ENCODE peak calls at places on chromosomes 11 and 22, in ten cellular contexts. D is right lobe of liver, O is spleen, K is A549, C is prostate gland, M is IMR-90, Z is testis, X is sigmoid colon, S is Peyer's patch, A is GM12878. Q is an unnamed sample.
A peak's percentile ranks its signal among the peaks of the same experiment; 100 is the strongest.

GRCh38 chr11:65575568-65576231 is at the start of gene EHBP1L1:
- DNase-seq in M (peak; percentile 28), C (no peak), S (peak; percentile 91), O (peak; percentile 95), A (peak; percentile 70), X (peak; percentile 88), Z (peak; percentile 45), K (peak; percentile 68), D (peak; percentile 82), Q (peak; percentile 71)

GRCh38 chr11:32184057-32185055 is 93.5 kb downstream of the RCN1 start:
- DNase-seq in M (no peak), Z (no peak), O (no peak), S (no peak), A (no peak), X (no peak), C (no peak), D (no peak), K (no peak), Q (no peak)

GRCh38 chr11:75280227-75280671 is 39.7 kb downstream of the TPBGL start:
- DNase-seq in D (peak; percentile 76), X (peak; percentile 89), O (peak; percentile 90), A (peak; percentile 16), S (peak; percentile 88), M (peak; percentile 66), Z (peak; percentile 89), C (peak; percentile 65), K (peak; percentile 93), Q (peak; percentile 78)

GRCh38 chr11:130897262-130898182 is 18.8 kb downstream of the SNX19 start:
- DNase-seq in K (no peak), O (no peak), S (peak; percentile 53), M (peak; percentile 99), C (peak; percentile 72), X (peak; percentile 96), Z (peak; percentile 76), A (no peak), D (peak; percentile 87), Q (peak; percentile 89)

GRCh38 chr11:95301497-95301896 is 70.5 kb upstream of the SESN3 start:
- DNase-seq in O (no peak), D (no peak), C (no peak), K (no peak), S (no peak), Z (no peak), M (no peak), A (no peak), X (no peak), Q (peak; percentile 24)

GRCh38 chr11:62538470-62539237 is 8.0 kb downstream of the AHNAK start:
- DNase-seq in O (no peak), M (no peak), A (no peak), S (no peak), X (no peak), K (no peak), Z (no peak), C (no peak), D (no peak), Q (no peak)

GRCh38 chr11:8934735-8935478 is 2.2 kb upstream of the C11orf16 start:
- DNase-seq in O (no peak), D (no peak), M (peak; percentile 90), Z (no peak), K (no peak), X (no peak), C (no peak), S (no peak), A (no peak), Q (no peak)

GRCh38 chr11:109527496-109527895 is 105.5 kb downstream of the C11orf87 start:
- DNase-seq in K (no peak), Z (no peak), O (no peak), X (no peak), A (no peak), D (no peak), M (peak; percentile 16), C (no peak), S (no peak), Q (no peak)

GRCh38 chr22:31278643-31279326 is 13.5 kb downstream of the PIK3IP1 start:
- DNase-seq in D (peak; percentile 91), M (no peak), K (no peak), A (no peak), O (no peak), X (peak; percentile 58), C (no peak), Z (no peak), S (peak; percentile 74), Q (no peak)

GRCh38 chr11:1111545-1112212 is 37.0 kb downstream of the MUC2 start:
- DNase-seq in O (peak; percentile 46), C (no peak), A (no peak), X (peak; percentile 57), D (peak; percentile 43), Z (no peak), K (no peak), S (no peak), M (no peak), Q (no peak)

GRCh38 chr22:31661851-31662667 is at the start of gene PISD:
- DNase-seq in O (peak; percentile 98), K (peak; percentile 88), A (peak; percentile 89), C (peak; percentile 96), X (peak; percentile 97), Z (peak; percentile 98), D (peak; percentile 96), M (peak; percentile 91), S (peak; percentile 99), Q (peak; percentile 95)

GRCh38 chr11:122843281-122844150 is 5.2 kb downstream of the CRTAM start:
- DNase-seq in A (no peak), C (no peak), O (no peak), Z (no peak), S (peak; percentile 70), K (no peak), M (no peak), D (no peak), X (no peak), Q (no peak)

GRCh38 chr22:10961043-10961860 is 4566.7 kb upstream of the OR11H1 start:
- DNase-seq in C (no peak), M (no peak), Z (no peak), D (no peak), K (no peak), X (no peak), A (no peak), S (peak; percentile 45), O (peak; percentile 78), Q (no peak)

GRCh38 chr11:76236092-76237026 is 30.1 kb upstream of the WNT11 start:
- DNase-seq in C (peak; percentile 50), S (peak; percentile 76), A (no peak), K (peak; percentile 90), X (peak; percentile 86), O (peak; percentile 89), D (peak; percentile 62), M (peak; percentile 33), Z (peak; percentile 74), Q (no peak)

GRCh38 chr22:35618427-35619223 is 1.5 kb upstream of the MB start:
- DNase-seq in X (no peak), M (no peak), D (no peak), A (no peak), K (no peak), Z (no peak), O (no peak), C (no peak), S (no peak), Q (no peak)

GRCh38 chr22:49577168-49578060 is 250.3 kb downstream of the BRD1 start:
- DNase-seq in C (no peak), O (peak; percentile 78), M (no peak), X (peak; percentile 45), K (no peak), D (no peak), S (peak; percentile 28), A (no peak), Z (peak; percentile 7), Q (no peak)

GRCh38 chr11:95764267-95764898 is 25.2 kb downstream of the FAM76B start:
- DNase-seq in X (no peak), M (peak; percentile 67), Z (no peak), K (peak; percentile 13), O (no peak), D (no peak), A (no peak), C (no peak), S (no peak), Q (no peak)

GRCh38 chr22:22687638-22688500 is 43.5 kb downstream of the GGTLC2 start:
- DNase-seq in S (peak; percentile 80), A (no peak), K (no peak), D (no peak), X (no peak), O (no peak), M (peak; percentile 65), C (no peak), Z (peak; percentile 78), Q (no peak)

GRCh38 chr22:35630891-35631290 is 13.8 kb upstream of the MB start:
- DNase-seq in M (no peak), O (peak; percentile 44), C (no peak), D (no peak), A (no peak), Z (no peak), S (no peak), X (peak; percentile 49), K (no peak), Q (no peak)

GRCh38 chr22:40855960-40856512 is 403 bp downstream of the ST13 start:
- DNase-seq in X (peak; percentile 69), D (peak; percentile 67), S (no peak), M (peak; percentile 18), Z (no peak), C (peak; percentile 11), A (no peak), K (no peak), O (peak; percentile 90), Q (no peak)
- TF ChIP-seq CTCF in X (no peak), D (no peak), S (no peak), M (no peak), Z (no peak), C (no peak), A (no peak), K (no peak), O (no peak), Q (no peak)

GRCh38 chr11:67365756-67366384 is 7.5 kb downstream of the CLCF1 start:
- DNase-seq in C (no peak), K (no peak), A (no peak), D (no peak), X (no peak), S (no peak), M (no peak), Z (no peak), O (no peak), Q (peak; percentile 52)
- TF ChIP-seq POLR2A in C (no peak), K (no peak), A (no peak), D (no peak), X (no peak), S (no peak), M (no peak), Z (no peak), O (no peak), Q (no peak)

GRCh38 chr11:69362315-69362714 is 68.4 kb downstream of the MYEOV start:
- DNase-seq in C (no peak), Z (peak; percentile 10), A (no peak), X (no peak), O (no peak), D (no peak), S (no peak), K (no peak), M (no peak), Q (no peak)
- TF ChIP-seq CTCF in C (no peak), Z (no peak), A (no peak), X (no peak), O (no peak), D (no peak), S (no peak), K (no peak), M (no peak), Q (no peak)

DNA sequence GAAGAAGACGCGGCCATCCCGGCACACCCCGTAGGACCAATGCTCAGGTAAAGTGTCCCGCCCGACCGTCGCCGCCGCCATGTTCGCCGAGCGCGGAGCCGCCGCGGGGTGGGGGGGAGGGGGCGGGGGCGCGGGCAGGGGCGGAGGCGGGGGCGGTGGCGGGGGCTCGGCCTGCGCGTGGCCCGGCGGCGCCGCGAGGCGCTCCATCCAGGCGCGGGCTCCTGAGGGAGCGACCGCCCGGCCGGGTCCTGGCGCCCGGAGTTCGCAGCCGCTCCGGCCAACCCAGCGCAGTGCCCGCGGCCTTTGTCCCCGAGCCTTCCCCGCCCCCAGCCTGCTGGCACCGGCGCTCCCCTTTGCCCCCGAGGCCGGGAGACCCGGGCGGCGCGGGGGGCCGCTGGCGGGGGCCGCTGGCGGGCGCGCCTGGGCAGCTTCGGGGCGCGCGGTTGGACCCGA is at the start of gene PLEKHA7:
- DNase-seq in D (peak; percentile 76), Z (no peak), O (peak; percentile 68), C (no peak), A (no peak), X (peak; percentile 47), M (no peak), S (peak; percentile 56), K (peak; percentile 38), Q (no peak)
- TF ChIP-seq POLR2A in D (peak; percentile 25), Z (no peak), O (no peak), C (no peak), A (no peak), X (no peak), M (no peak), S (peak; percentile 50), K (no peak), Q (no peak)